ENCODE peak calls at places on chromosome 6, in seven cellular contexts. T is astrocyte of the spinal cord; F is central memory CD4-positive, alpha-beta T cell; A is NCI-H2081 treated with DMSO at 0.1 percent for 48 hours; I is activated CD4-positive, alpha-beta T cell treated with anti-CD3 and anti-CD28 coated beads for 48 hours; X is HEK293T; V is activated naive CD8-positive, alpha-beta T cell treated with anti-CD3 and anti-CD28 coated beads for 36 hours. K is an unnamed sample.

GRCh38 chr6:160992323-160993314 is 1.1 kb downstream of the MAP3K4 start:
- DNase-seq in I (peak), X (peak), F (peak), T (peak), V (peak), A (no peak), K (peak)

GRCh38 chr6:164097557-164098398 is 683.3 kb downstream of the QKI start:
- DNase-seq in X (no peak), F (no peak), A (no peak), V (no peak), I (no peak), T (peak), K (peak)

GRCh38 chr6:3389390-3390167 is 67.3 kb downstream of the SLC22A23 start:
- DNase-seq in A (no peak), T (peak), I (no peak), F (no peak), X (no peak), V (no peak), K (no peak)

GRCh38 chr6:7106752-7107577 is 796 bp upstream of the RREB1 start:
- DNase-seq in T (no peak), X (no peak), A (no peak), F (peak), I (peak), V (peak), K (peak)

GRCh38 chr6:21559238-21559637 is 34.3 kb upstream of the SOX4 start:
- DNase-seq in A (no peak), X (no peak), T (no peak), F (no peak), I (no peak), V (no peak), K (no peak)

GRCh38 chr6:39416026-39416425 is 93.5 kb upstream of the KCNK16 start:
- DNase-seq in I (no peak), X (no peak), V (no peak), A (no peak), T (no peak), F (no peak), K (no peak)

GRCh38 chr6:56766806-56767178 is 124.1 kb upstream of the DST start:
- DNase-seq in T (peak), I (no peak), F (no peak), A (no peak), V (no peak), X (no peak), K (no peak)

GRCh38 chr6:35181313-35181932 is 32.3 kb upstream of the SCUBE3 start:
- DNase-seq in T (peak), V (no peak), I (no peak), F (no peak), A (no peak), X (no peak), K (no peak)

GRCh38 chr6:96626749-96627353 is 63.9 kb downstream of the FHL5 start:
- DNase-seq in F (peak), V (no peak), X (peak), A (peak), T (peak), I (no peak), K (no peak)

GRCh38 chr6:129641344-129641743 is 68.6 kb downstream of the ARHGAP18 start:
- DNase-seq in X (no peak), F (no peak), T (peak), I (no peak), V (no peak), A (no peak), K (no peak)

GRCh38 chr6:137272403-137272802 is 53.2 kb upstream of the IFNGR1 start:
- DNase-seq in A (no peak), T (no peak), I (no peak), F (no peak), V (no peak), X (no peak), K (no peak)

GRCh38 chr6:97053643-97054411 is 129.3 kb downstream of the KLHL32 start:
- DNase-seq in V (no peak), A (no peak), X (no peak), T (peak), I (no peak), F (no peak), K (no peak)

GRCh38 chr6:151436814-151437213 is 15.1 kb downstream of the RMND1 start:
- DNase-seq in X (no peak), F (no peak), T (peak), A (no peak), V (no peak), I (no peak), K (no peak)

GRCh38 chr6:131041814-131042213 is 21.2 kb downstream of the EPB41L2 start:
- DNase-seq in V (no peak), A (no peak), F (no peak), X (no peak), T (no peak), I (no peak), K (no peak)

GRCh38 chr6:116268589-116269293 is 11.0 kb downstream of the TSPYL1 start:
- DNase-seq in F (peak), I (no peak), V (no peak), T (peak), X (peak), A (peak), K (no peak)